ENCODE peak calls at places on chromosomes 13 and 19, in nine cellular contexts. U is tibial artery, Y is lower lobe of right lung, D is thyroid gland, L is kidney, H is gastrocnemius medialis, P is psoas muscle, C is transverse colon, G is heart left ventricle. B is an unnamed sample.

GRCh38 chr19:42113641-42114348 is 18.5 kb downstream of the POU2F2 start:
- DNase-seq in Y (no peak), C (no peak), P (peak; percentile 67), L (no peak), G (peak; percentile 56), U (peak; percentile 49), D (no peak), H (no peak), B (no peak)

GRCh38 chr13:83515267-83515666 is 367.0 kb downstream of the SLITRK1 start:
- DNase-seq in Y (no peak), D (no peak), U (no peak), G (no peak), P (no peak), H (no peak), C (no peak), L (no peak), B (no peak)

GRCh38 chr13:99978781-99979452 is 2.7 kb upstream of the ZIC2 start:
- DNase-seq in C (no peak), Y (no peak), P (peak; percentile 48), L (no peak), D (no peak), G (no peak), H (no peak), U (no peak), B (no peak)

GRCh38 chr19:50906217-50906616 is 5.0 kb downstream of the KLK4 start:
- DNase-seq in P (no peak), L (no peak), D (peak; percentile 47), C (peak; percentile 14), G (no peak), Y (no peak), U (no peak), H (no peak), B (no peak)

GRCh38 chr13:109348514-109349340 is 437.7 kb downstream of the IRS2 start:
- DNase-seq in H (no peak), C (no peak), P (no peak), L (no peak), U (no peak), Y (no peak), D (no peak), G (no peak), B (no peak)

GRCh38 chr19:16266586-16266942 is 58.1 kb upstream of the KLF2 start:
- DNase-seq in Y (no peak), H (no peak), U (no peak), P (no peak), C (no peak), L (peak; percentile 42), D (no peak), G (no peak), B (no peak)

GRCh38 chr19:49592486-49593232 is 1.7 kb downstream of the PRR12 start:
- DNase-seq in D (no peak), U (no peak), P (no peak), Y (no peak), C (no peak), G (no peak), L (no peak), H (no peak), B (peak; percentile 58)

GRCh38 chr13:106371024-106371423 is 164.4 kb downstream of the EFNB2 start:
- DNase-seq in C (no peak), H (no peak), L (no peak), G (no peak), Y (no peak), P (no peak), U (no peak), D (no peak), B (no peak)

GRCh38 chr13:112575295-112575622 is 12.7 kb downstream of the TUBGCP3 start:
- DNase-seq in H (no peak), P (no peak), Y (no peak), D (no peak), C (no peak), U (no peak), G (no peak), L (no peak), B (no peak)

GRCh38 chr13:112576191-112576590 is 11.8 kb downstream of the TUBGCP3 start:
- DNase-seq in P (no peak), G (no peak), D (peak; percentile 51), L (no peak), Y (no peak), H (no peak), C (no peak), U (no peak), B (no peak)

GRCh38 chr13:112575680-112576079 is 12.3 kb downstream of the TUBGCP3 start:
- DNase-seq in D (peak; percentile 22), L (no peak), U (no peak), Y (no peak), G (no peak), P (no peak), H (no peak), C (no peak), B (no peak)

GRCh38 chr13:112574476-112575294 is 13.3 kb downstream of the TUBGCP3 start:
- DNase-seq in P (no peak), H (no peak), Y (no peak), L (no peak), C (no peak), U (no peak), G (no peak), D (no peak), B (no peak)

DNA sequence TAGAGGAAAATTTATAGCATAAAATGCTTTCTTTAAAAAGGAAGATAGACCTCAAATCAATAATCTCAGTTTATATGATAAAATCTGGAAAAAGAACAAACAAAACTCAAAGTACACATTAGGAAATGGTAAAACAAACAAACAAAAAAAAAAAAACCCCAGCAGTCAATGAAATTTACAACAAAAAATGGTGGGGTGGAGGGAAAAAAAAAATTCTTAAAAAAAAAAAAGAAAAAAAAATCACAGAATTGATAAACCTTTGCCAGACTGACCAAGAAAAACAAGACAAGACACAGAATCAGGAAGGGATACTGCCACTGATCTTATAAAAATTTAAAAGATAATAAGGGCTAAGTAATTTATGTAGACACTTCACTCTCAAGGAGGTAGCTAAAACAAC is 11.2 kb downstream of the TUBGCP3 start:
- DNase-seq in L (no peak), U (no peak), D (no peak), C (no peak), Y (no peak), P (no peak), G (no peak), H (no peak), B (no peak)
- H3K4me1 ChIP-seq in L (peaks cover 24% of the 10 kb centered on the region), U (no peaks in the 10 kb centered on the region), D (peaks cover 30% of the 10 kb centered on the region), C (peaks cover 21% of the 10 kb centered on the region), Y (peaks cover 42% of the 10 kb centered on the region), P (peaks cover 27% of the 10 kb centered on the region), G (peaks cover 46% of the 10 kb centered on the region), H (peaks cover 28% of the 10 kb centered on the region), B (peaks cover 9% of the 10 kb centered on the region)

DNA sequence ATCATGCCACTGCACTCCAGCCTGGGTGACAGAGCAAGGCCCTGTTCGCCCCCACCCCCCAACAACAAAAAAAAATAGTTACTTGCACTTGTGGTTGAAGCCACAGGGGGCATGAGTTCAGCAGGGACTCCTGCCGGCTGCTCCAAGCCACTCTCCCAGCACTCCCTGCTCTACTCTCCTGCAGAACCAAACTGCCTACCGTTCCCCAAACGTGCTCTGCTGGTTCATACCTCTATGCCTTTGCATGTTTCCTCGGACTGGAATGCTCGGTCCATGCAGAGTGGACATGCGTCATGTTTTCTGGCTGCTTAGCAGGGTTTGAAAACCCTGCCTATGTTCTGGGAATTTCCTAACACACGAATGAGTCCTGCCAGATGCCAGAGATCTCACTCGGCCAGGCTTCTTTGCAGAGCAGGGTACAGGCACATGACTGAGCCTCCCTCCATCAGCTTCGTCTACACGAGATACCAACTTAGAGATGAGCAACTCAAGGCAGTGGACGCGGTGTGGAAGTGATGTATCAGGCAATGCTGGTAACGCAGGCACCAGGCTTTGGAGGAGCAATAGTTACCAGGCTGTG is 8.5 kb upstream of the SLC25A15 start:
- DNase-seq in P (no peak), L (no peak), H (no peak), U (no peak), D (no peak), C (no peak), G (no peak), Y (no peak), B (no peak)
- TF ChIP-seq CTCF in P (no peak), L (no peak), H (no peak), U (no peak), D (no peak), C (no peak), G (no peak), Y (no peak), B (no peak)

GRCh38 chr13:41017153-41017552 is 2.0 kb downstream of the ELF1 start:
- DNase-seq in H (peak; percentile 10), Y (no peak), U (peak; percentile 34), G (no peak), P (no peak), D (peak; percentile 42), C (peak; percentile 43), L (no peak), B (no peak)

GRCh38 chr13:41019578-41020347 is 647 bp upstream of the ELF1 start:
- DNase-seq in L (peak; percentile 26), C (no peak), D (no peak), H (no peak), G (no peak), Y (no peak), P (no peak), U (no peak), B (no peak)

GRCh38 chr13:41019027-41019487 is at the start of gene ELF1:
- DNase-seq in Y (peak; percentile 62), U (peak; percentile 49), G (no peak), P (no peak), L (peak; percentile 17), H (peak; percentile 32), C (peak; percentile 76), D (peak; percentile 70), B (peak; percentile 51)

GRCh38 chr13:41018583-41018909 is 570 bp downstream of the ELF1 start:
- DNase-seq in C (no peak), P (no peak), H (no peak), L (no peak), U (no peak), Y (no peak), D (no peak), G (no peak), B (no peak)

DNA sequence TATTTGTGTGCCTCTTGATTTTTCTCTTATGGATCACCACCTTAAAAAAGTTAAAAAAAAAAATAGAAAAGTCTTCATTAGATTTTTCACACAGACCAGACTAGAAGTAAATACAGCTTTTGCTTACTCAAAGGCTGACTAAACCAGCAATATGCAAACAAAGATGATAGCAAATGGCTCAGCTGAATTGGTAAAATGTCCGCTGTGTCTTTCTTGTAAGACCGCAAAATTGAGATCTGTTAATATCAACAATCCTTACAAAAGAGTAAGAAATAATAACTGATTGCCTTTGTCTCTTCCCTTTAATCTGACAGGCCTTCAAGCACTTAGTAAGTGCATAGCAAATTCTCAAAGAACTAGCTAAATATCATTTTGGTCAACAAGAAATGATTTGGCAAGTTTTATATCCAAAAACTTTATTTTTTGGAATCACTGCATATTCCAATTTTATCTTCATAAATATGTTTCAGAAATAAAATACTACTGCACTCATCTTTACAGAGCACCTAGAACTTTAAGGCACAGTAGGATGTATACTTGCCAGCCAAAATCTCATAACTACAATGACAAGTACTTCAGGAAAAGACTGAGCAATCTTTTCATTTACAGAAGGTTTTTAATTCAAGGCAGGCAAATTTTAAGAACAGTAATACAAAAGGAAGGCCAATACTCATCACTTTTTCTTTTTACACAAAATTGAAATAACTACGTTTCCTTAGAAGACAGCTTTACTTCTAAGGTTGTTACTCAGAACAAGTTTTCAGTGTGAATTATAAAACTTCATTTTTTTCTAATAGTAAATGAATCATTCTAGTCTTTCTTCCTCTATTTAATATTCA is 1.2 kb downstream of the ELF1 start:
- DNase-seq in G (no peak), L (no peak), H (no peak), C (no peak), P (no peak), Y (no peak), D (no peak), U (no peak), B (no peak)
- H3K4me3 ChIP-seq in G (peak overlapping the region; percentile 24), L (peak overlapping the region; percentile 0), H (peak overlapping the region; percentile 18), C (peak overlapping the region; percentile 52), P (peak overlapping the region; percentile 32), Y (peak overlapping the region; percentile 48), D (peak overlapping the region; percentile 14), U (peak overlapping the region; percentile 6), B (peak overlapping the region; percentile 23)

DNA sequence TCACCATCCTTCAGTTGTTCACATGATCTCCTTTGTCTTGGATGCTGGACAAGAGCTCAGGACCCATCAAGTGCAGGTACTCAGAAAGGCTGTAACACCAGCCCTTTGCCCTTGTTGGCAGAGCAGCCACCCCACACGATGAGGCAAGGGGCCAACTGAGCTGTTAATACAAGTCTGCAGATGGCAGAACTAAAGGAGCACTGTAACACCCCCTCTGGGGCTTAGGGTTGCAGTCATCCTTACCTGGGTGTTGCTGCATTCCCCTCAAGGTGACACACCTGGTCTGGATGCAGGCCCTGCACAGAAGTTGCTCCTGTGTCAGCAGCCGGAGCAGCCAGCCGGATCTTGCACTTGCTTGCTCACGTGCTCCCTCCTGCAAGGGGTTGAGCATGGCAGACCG is 52.0 kb downstream of the STARD13 start:
- DNase-seq in G (peak; percentile 83), C (no peak), L (no peak), Y (peak; percentile 70), U (no peak), H (no peak), P (no peak), D (peak; percentile 96), B (no peak)
- H3K4me1 ChIP-seq in G (peaks cover 79% of the 10 kb centered on the region), C (peaks cover 22% of the 10 kb centered on the region), L (peaks cover 22% of the 10 kb centered on the region), Y (peaks cover 61% of the 10 kb centered on the region), U (no peaks in the 10 kb centered on the region), H (peaks cover 26% of the 10 kb centered on the region), P (peaks cover 30% of the 10 kb centered on the region), D (peaks cover 67% of the 10 kb centered on the region), B (peaks cover 5% of the 10 kb centered on the region)

B was measured in mucosa of descending colon.